ENCODE peak calls at places on chromosome 20, in ten cellular contexts. T is IMR-90, J is esophagus squamous epithelium, O is Peyer's patch, Z is uterus, E is erythroblast, K is breast epithelium, P is endothelial cell of umbilical vein, G is H1, V is prostate gland. A is an unnamed sample.

GRCh38 chr20:36572701-36573102 is 695 bp upstream of the TGIF2 start:
- DNase-seq in T (peak), J (no peak), O (no peak), Z (no peak), E (peak), K (no peak), P (no peak), G (no peak), V (peak), A (no peak)

GRCh38 chr20:32333181-32333987 is 24.7 kb upstream of the ASXL1 start:
- DNase-seq in T (no peak), J (no peak), O (no peak), Z (no peak), E (no peak), K (no peak), P (peak), G (no peak), V (no peak), A (no peak)

GRCh38 chr20:56796345-56796744 is 167.2 kb downstream of the TFAP2C start:
- DNase-seq in T (no peak), J (no peak), O (no peak), Z (no peak), E (no peak), K (no peak), P (no peak), G (no peak), V (no peak), A (no peak)

GRCh38 chr20:35006009-35006408 is 50.3 kb downstream of the MYH7B start:
- DNase-seq in T (no peak), J (no peak), O (peak), Z (peak), E (no peak), K (no peak), P (no peak), G (no peak), V (no peak), A (no peak)

GRCh38 chr20:32893878-32894483 is 35.3 kb downstream of the EFCAB8 start:
- DNase-seq in T (peak), J (no peak), O (no peak), Z (no peak), E (peak), K (no peak), P (no peak), G (peak), V (no peak), A (peak)

GRCh38 chr20:17505664-17506517 is 25.3 kb downstream of the BFSP1 start:
- DNase-seq in T (peak), J (no peak), O (no peak), Z (no peak), E (peak), K (no peak), P (no peak), G (no peak), V (no peak), A (peak)

GRCh38 chr20:58069796-58070663 is 158.4 kb downstream of the ANKRD60 start:
- DNase-seq in T (no peak), J (no peak), O (no peak), Z (no peak), E (no peak), K (peak), P (no peak), G (peak), V (no peak), A (no peak)

GRCh38 chr20:44354979-44355502 is 458 bp upstream of the HNF4A start:
- DNase-seq in T (no peak), J (no peak), O (no peak), Z (no peak), E (no peak), K (no peak), P (no peak), G (no peak), V (no peak), A (no peak)

GRCh38 chr20:31836853-31837608 is 8.4 kb downstream of the FOXS1 start:
- DNase-seq in T (no peak), J (no peak), O (no peak), Z (no peak), E (no peak), K (no peak), P (no peak), G (no peak), V (no peak), A (no peak)

GRCh38 chr20:45413479-45413878 is 2.5 kb upstream of the PIGT start:
- DNase-seq in T (no peak), J (no peak), O (no peak), Z (no peak), E (no peak), K (no peak), P (no peak), G (no peak), V (no peak), A (no peak)

GRCh38 chr20:45419188-45420091 is 3.5 kb downstream of the PIGT start:
- DNase-seq in T (peak), J (no peak), O (peak), Z (peak), E (peak), K (peak), P (peak), G (peak), V (peak), A (peak)

GRCh38 chr20:45412653-45413052 is 3.3 kb upstream of the PIGT start:
- DNase-seq in T (no peak), J (no peak), O (no peak), Z (no peak), E (no peak), K (no peak), P (no peak), G (no peak), V (no peak), A (no peak)

GRCh38 chr20:45416917-45417316 is 976 bp downstream of the PIGT start:
- DNase-seq in T (no peak), J (no peak), O (no peak), Z (no peak), E (peak), K (no peak), P (no peak), G (no peak), V (no peak), A (no peak)

GRCh38 chr20:45415822-45416637 is at the start of gene PIGT:
- DNase-seq in T (peak), J (peak), O (peak), Z (peak), E (peak), K (peak), P (peak), G (peak), V (peak), A (peak)
- TF ChIP-seq POLR2A in T (peak), J (peak), O (peak), Z (peak), E (peak), K (peak), P (peak), G (peak), V (peak), A (peak)

DNA sequence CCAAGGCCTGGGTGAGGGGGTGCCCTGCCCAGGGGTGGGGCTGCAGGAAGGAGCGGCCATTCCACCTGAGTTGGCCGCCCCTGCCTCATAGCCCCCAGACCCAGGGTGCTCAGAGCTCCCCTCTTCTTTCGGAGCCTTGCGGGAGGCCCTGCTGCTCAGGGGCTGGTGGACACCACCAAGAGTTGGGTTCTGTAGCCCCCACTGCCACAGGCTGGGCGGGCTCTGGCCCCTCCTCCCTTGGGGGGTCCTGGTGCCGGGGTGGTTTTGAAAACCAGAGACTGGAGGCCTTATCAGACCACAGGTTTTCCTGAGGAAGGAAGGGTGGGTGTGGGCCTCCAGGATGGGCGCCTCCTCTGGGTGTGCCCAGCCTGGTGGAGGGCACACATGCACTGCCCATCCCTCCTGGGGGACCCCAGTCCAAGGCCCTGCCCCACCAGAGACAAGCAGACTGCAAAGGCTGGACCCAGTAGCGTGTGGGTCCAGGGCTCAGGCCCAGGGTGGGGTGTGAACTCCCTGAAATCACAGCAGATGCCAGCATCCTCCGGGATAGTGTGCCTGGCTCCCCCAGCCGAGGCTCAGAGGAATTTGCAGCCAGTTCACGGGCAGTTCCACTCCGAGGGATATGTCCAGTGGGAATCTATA is 13.4 kb upstream of the ZBTB46 start:
- DNase-seq in T (no peak), J (no peak), O (no peak), Z (no peak), E (no peak), K (no peak), P (no peak), G (no peak), V (no peak), A (no peak)
- TF ChIP-seq POLR2A in T (no peak), J (no peak), O (no peak), Z (no peak), E (no peak), K (no peak), P (no peak), G (no peak), V (no peak), A (no peak)

GRCh38 chr20:63908008-63908682 is 13.2 kb downstream of the DNAJC5 start:
- DNase-seq in T (no peak), J (no peak), O (peak), Z (no peak), E (peak), K (no peak), P (no peak), G (no peak), V (no peak), A (no peak)

GRCh38 chr20:63913768-63914167 is 18.8 kb downstream of the DNAJC5 start:
- DNase-seq in T (no peak), J (no peak), O (no peak), Z (no peak), E (no peak), K (no peak), P (no peak), G (no peak), V (no peak), A (no peak)

GRCh38 chr20:63915471-63915870 is 20.5 kb downstream of the DNAJC5 start:
- DNase-seq in T (no peak), J (no peak), O (no peak), Z (no peak), E (no peak), K (no peak), P (no peak), G (no peak), V (no peak), A (no peak)

DNA sequence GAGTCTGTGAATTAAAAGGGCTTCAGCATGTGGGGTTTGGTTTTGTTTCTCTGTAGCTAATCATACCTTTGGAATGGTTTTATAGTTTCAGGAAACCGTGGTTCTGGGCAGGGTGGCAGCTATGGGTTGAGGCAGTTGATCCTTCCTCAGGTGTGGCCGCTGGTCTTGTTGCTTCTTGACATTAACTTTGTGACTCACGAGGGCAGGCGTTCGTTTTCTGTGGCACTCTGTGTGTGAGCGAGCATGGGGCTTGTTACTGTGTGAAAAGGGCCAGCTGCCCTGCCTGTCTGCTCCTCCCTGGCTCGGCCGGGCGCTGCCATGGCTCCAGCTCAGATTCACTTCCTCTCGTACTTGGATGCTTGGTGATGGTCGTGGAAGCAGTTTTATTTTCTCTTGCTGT is 16.2 kb downstream of the DNAJC5 start:
- DNase-seq in T (peak), J (no peak), O (peak), Z (no peak), E (no peak), K (no peak), P (no peak), G (no peak), V (peak), A (no peak)
- TF ChIP-seq POLR2A in T (no peak), J (no peak), O (no peak), Z (no peak), E (no peak), K (no peak), P (no peak), G (no peak), V (peak), A (no peak)

GRCh38 chr20:49888341-49889244 is 26.7 kb downstream of the SPATA2 start:
- DNase-seq in T (peak), J (no peak), O (no peak), Z (peak), E (peak), K (no peak), P (peak), G (peak), V (peak), A (peak)
- TF ChIP-seq POLR2A in T (no peak), J (no peak), O (no peak), Z (no peak), E (no peak), K (no peak), P (no peak), G (no peak), V (no peak), A (no peak)

GRCh38 chr20:50731055-50731929 is at the start of gene PARD6B:
- DNase-seq in T (peak), J (peak), O (peak), Z (peak), E (peak), K (peak), P (peak), G (peak), V (peak), A (peak)
- TF ChIP-seq POLR2A in T (no peak), J (peak), O (peak), Z (peak), E (peak), K (no peak), P (no peak), G (peak), V (peak), A (no peak)

GRCh38 chr20:18566892-18567738 is at the start of gene SMIM26:
- DNase-seq in T (peak), J (peak), O (peak), Z (peak), E (peak), K (peak), P (peak), G (peak), V (peak), A (peak)
- TF ChIP-seq POLR2A in T (peak), J (peak), O (peak), Z (peak), E (peak), K (peak), P (peak), G (peak), V (peak), A (peak)

GRCh38 chr20:2163312-2163711 is 61.7 kb downstream of the STK35 start:
- DNase-seq in T (no peak), J (no peak), O (no peak), Z (no peak), E (no peak), K (no peak), P (no peak), G (no peak), V (no peak), A (no peak)

GRCh38 chr20:2164421-2164820 is 62.8 kb downstream of the STK35 start:
- DNase-seq in T (no peak), J (no peak), O (no peak), Z (no peak), E (no peak), K (no peak), P (no peak), G (no peak), V (no peak), A (no peak)

GRCh38 chr20:2163757-2164156 is 62.1 kb downstream of the STK35 start:
- DNase-seq in T (no peak), J (no peak), O (no peak), Z (no peak), E (no peak), K (no peak), P (no peak), G (no peak), V (no peak), A (no peak)

GRCh38 chr20:2162823-2163166 is 61.2 kb downstream of the STK35 start:
- DNase-seq in T (no peak), J (no peak), O (no peak), Z (no peak), E (no peak), K (no peak), P (no peak), G (no peak), V (no peak), A (no peak)

GRCh38 chr20:2162125-2162822 is 60.6 kb downstream of the STK35 start:
- DNase-seq in T (peak), J (no peak), O (no peak), Z (no peak), E (no peak), K (no peak), P (no peak), G (no peak), V (no peak), A (no peak)
- TF ChIP-seq POLR2A in T (no peak), J (no peak), O (no peak), Z (no peak), E (no peak), K (no peak), P (no peak), G (no peak), V (no peak), A (no peak)